ENCODE peak calls at places on chromosomes 13 and 19, in ten cellular contexts. One of them, this sample, is unnamed.

GRCh38 chr19:33464733-33465115 is 56.9 kb downstream of the PEPD start:
- DNase-seq in neural crest cell: no peak
- DNase-seq in DMS153: no peak
- DNase-seq in DMS53: no peak
- DNase-seq in lung microvascular endothelial cell: no peak
- DNase-seq in T-helper 2 cell: no peak
- DNase-seq in GM04504: no peak
- DNase-seq in effector memory CD4-positive, alpha-beta T cell: no peak
- DNase-seq in activated naive CD4-positive, alpha-beta T cell treated with anti-CD3 and anti-CD28 coated beads, Interleukin-2, amount 50 U/mL, for 72 hours: no peak
- DNase-seq in foreskin fibroblast: no peak
- DNase-seq in this sample: no peak

GRCh38 chr13:99217461-99218101 is 16.9 kb downstream of the UBAC2 start:
- DNase-seq in neural crest cell: no peak
- DNase-seq in DMS153: no peak
- DNase-seq in DMS53: no peak
- DNase-seq in lung microvascular endothelial cell: no peak
- DNase-seq in T-helper 2 cell: no peak
- DNase-seq in GM04504: no peak
- DNase-seq in effector memory CD4-positive, alpha-beta T cell: no peak
- DNase-seq in activated naive CD4-positive, alpha-beta T cell treated with anti-CD3 and anti-CD28 coated beads, Interleukin-2, amount 50 U/mL, for 72 hours: peak
- DNase-seq in foreskin fibroblast: no peak
- DNase-seq in this sample: no peak

GRCh38 chr19:45498411-45499195 is at the start of gene PPM1N:
- DNase-seq in neural crest cell: peak
- DNase-seq in DMS153: peak
- DNase-seq in DMS53: peak
- DNase-seq in lung microvascular endothelial cell: peak
- DNase-seq in T-helper 2 cell: no peak
- DNase-seq in GM04504: no peak
- DNase-seq in effector memory CD4-positive, alpha-beta T cell: peak
- DNase-seq in activated naive CD4-positive, alpha-beta T cell treated with anti-CD3 and anti-CD28 coated beads, Interleukin-2, amount 50 U/mL, for 72 hours: peak
- DNase-seq in foreskin fibroblast: no peak
- DNase-seq in this sample: peak

GRCh38 chr19:547836-548720 is 4.2 kb downstream of the GZMM start:
- DNase-seq in neural crest cell: no peak
- DNase-seq in DMS153: no peak
- DNase-seq in DMS53: peak
- DNase-seq in lung microvascular endothelial cell: no peak
- DNase-seq in T-helper 2 cell: no peak
- DNase-seq in GM04504: no peak
- DNase-seq in effector memory CD4-positive, alpha-beta T cell: no peak
- DNase-seq in activated naive CD4-positive, alpha-beta T cell treated with anti-CD3 and anti-CD28 coated beads, Interleukin-2, amount 50 U/mL, for 72 hours: no peak
- DNase-seq in foreskin fibroblast: no peak
- DNase-seq in this sample: no peak

GRCh38 chr13:66313408-66313807 is 916.7 kb downstream of the PCDH9 start:
- DNase-seq in neural crest cell: no peak
- DNase-seq in DMS153: no peak
- DNase-seq in DMS53: peak
- DNase-seq in lung microvascular endothelial cell: no peak
- DNase-seq in T-helper 2 cell: no peak
- DNase-seq in GM04504: no peak
- DNase-seq in effector memory CD4-positive, alpha-beta T cell: no peak
- DNase-seq in activated naive CD4-positive, alpha-beta T cell treated with anti-CD3 and anti-CD28 coated beads, Interleukin-2, amount 50 U/mL, for 72 hours: no peak
- DNase-seq in foreskin fibroblast: peak
- DNase-seq in this sample: no peak

GRCh38 chr19:47065242-47065641 is 16.8 kb upstream of the TMEM160 start:
- DNase-seq in neural crest cell: no peak
- DNase-seq in DMS153: no peak
- DNase-seq in DMS53: no peak
- DNase-seq in lung microvascular endothelial cell: no peak
- DNase-seq in T-helper 2 cell: no peak
- DNase-seq in GM04504: no peak
- DNase-seq in effector memory CD4-positive, alpha-beta T cell: no peak
- DNase-seq in activated naive CD4-positive, alpha-beta T cell treated with anti-CD3 and anti-CD28 coated beads, Interleukin-2, amount 50 U/mL, for 72 hours: no peak
- DNase-seq in foreskin fibroblast: no peak
- DNase-seq in this sample: no peak

GRCh38 chr13:46961719-46962118 is 64.9 kb upstream of the HTR2A start:
- DNase-seq in neural crest cell: no peak
- DNase-seq in DMS153: no peak
- DNase-seq in DMS53: peak
- DNase-seq in lung microvascular endothelial cell: peak
- DNase-seq in T-helper 2 cell: no peak
- DNase-seq in GM04504: peak
- DNase-seq in effector memory CD4-positive, alpha-beta T cell: no peak
- DNase-seq in activated naive CD4-positive, alpha-beta T cell treated with anti-CD3 and anti-CD28 coated beads, Interleukin-2, amount 50 U/mL, for 72 hours: no peak
- DNase-seq in foreskin fibroblast: peak
- DNase-seq in this sample: no peak

GRCh38 chr19:53908106-53908932 is 759 bp upstream of the CACNG7 start:
- DNase-seq in neural crest cell: peak
- DNase-seq in DMS153: no peak
- DNase-seq in DMS53: no peak
- DNase-seq in lung microvascular endothelial cell: peak
- DNase-seq in T-helper 2 cell: no peak
- DNase-seq in GM04504: no peak
- DNase-seq in effector memory CD4-positive, alpha-beta T cell: peak
- DNase-seq in activated naive CD4-positive, alpha-beta T cell treated with anti-CD3 and anti-CD28 coated beads, Interleukin-2, amount 50 U/mL, for 72 hours: peak
- DNase-seq in foreskin fibroblast: peak
- DNase-seq in this sample: no peak

GRCh38 chr19:54041969-54042606 is 21.6 kb downstream of the VSTM1 start:
- DNase-seq in neural crest cell: no peak
- DNase-seq in DMS153: no peak
- DNase-seq in DMS53: no peak
- DNase-seq in lung microvascular endothelial cell: no peak
- DNase-seq in T-helper 2 cell: no peak
- DNase-seq in GM04504: no peak
- DNase-seq in effector memory CD4-positive, alpha-beta T cell: no peak
- DNase-seq in activated naive CD4-positive, alpha-beta T cell treated with anti-CD3 and anti-CD28 coated beads, Interleukin-2, amount 50 U/mL, for 72 hours: no peak
- DNase-seq in foreskin fibroblast: no peak
- DNase-seq in this sample: no peak

GRCh38 chr19:13154911-13155471 is 4.8 kb downstream of the IER2 start:
- DNase-seq in neural crest cell: peak
- DNase-seq in DMS153: peak
- DNase-seq in DMS53: peak
- DNase-seq in lung microvascular endothelial cell: peak
- DNase-seq in T-helper 2 cell: peak
- DNase-seq in GM04504: no peak
- DNase-seq in effector memory CD4-positive, alpha-beta T cell: peak
- DNase-seq in activated naive CD4-positive, alpha-beta T cell treated with anti-CD3 and anti-CD28 coated beads, Interleukin-2, amount 50 U/mL, for 72 hours: peak
- DNase-seq in foreskin fibroblast: no peak
- DNase-seq in this sample: peak

GRCh38 chr13:91632071-91632470 is 233.7 kb downstream of the GPC5 start:
- DNase-seq in neural crest cell: no peak
- DNase-seq in DMS153: no peak
- DNase-seq in DMS53: no peak
- DNase-seq in lung microvascular endothelial cell: no peak
- DNase-seq in T-helper 2 cell: no peak
- DNase-seq in GM04504: no peak
- DNase-seq in effector memory CD4-positive, alpha-beta T cell: no peak
- DNase-seq in activated naive CD4-positive, alpha-beta T cell treated with anti-CD3 and anti-CD28 coated beads, Interleukin-2, amount 50 U/mL, for 72 hours: no peak
- DNase-seq in foreskin fibroblast: no peak
- DNase-seq in this sample: no peak

GRCh38 chr19:11849264-11849615 is 714 bp downstream of the ZNF439 start:
- DNase-seq in neural crest cell: no peak
- DNase-seq in DMS153: no peak
- DNase-seq in DMS53: peak
- DNase-seq in lung microvascular endothelial cell: no peak
- DNase-seq in T-helper 2 cell: no peak
- DNase-seq in GM04504: no peak
- DNase-seq in effector memory CD4-positive, alpha-beta T cell: no peak
- DNase-seq in activated naive CD4-positive, alpha-beta T cell treated with anti-CD3 and anti-CD28 coated beads, Interleukin-2, amount 50 U/mL, for 72 hours: no peak
- DNase-seq in foreskin fibroblast: no peak
- DNase-seq in this sample: no peak

GRCh38 chr19:54552913-54553310 is 20.7 kb upstream of the LILRA2 start:
- DNase-seq in neural crest cell: no peak
- DNase-seq in DMS153: no peak
- DNase-seq in DMS53: no peak
- DNase-seq in lung microvascular endothelial cell: no peak
- DNase-seq in T-helper 2 cell: no peak
- DNase-seq in GM04504: no peak
- DNase-seq in effector memory CD4-positive, alpha-beta T cell: no peak
- DNase-seq in activated naive CD4-positive, alpha-beta T cell treated with anti-CD3 and anti-CD28 coated beads, Interleukin-2, amount 50 U/mL, for 72 hours: no peak
- DNase-seq in foreskin fibroblast: no peak
- DNase-seq in this sample: no peak

GRCh38 chr13:23427342-23428182 is 5.9 kb downstream of the SACS start:
- DNase-seq in neural crest cell: no peak
- DNase-seq in DMS153: no peak
- DNase-seq in DMS53: no peak
- DNase-seq in lung microvascular endothelial cell: peak
- DNase-seq in T-helper 2 cell: no peak
- DNase-seq in GM04504: peak
- DNase-seq in effector memory CD4-positive, alpha-beta T cell: no peak
- DNase-seq in activated naive CD4-positive, alpha-beta T cell treated with anti-CD3 and anti-CD28 coated beads, Interleukin-2, amount 50 U/mL, for 72 hours: no peak
- DNase-seq in foreskin fibroblast: peak
- DNase-seq in this sample: no peak

GRCh38 chr13:51638497-51638871 is 54.2 kb downstream of the WDFY2 start:
- DNase-seq in neural crest cell: no peak
- DNase-seq in DMS153: no peak
- DNase-seq in DMS53: peak
- DNase-seq in lung microvascular endothelial cell: no peak
- DNase-seq in T-helper 2 cell: no peak
- DNase-seq in GM04504: no peak
- DNase-seq in effector memory CD4-positive, alpha-beta T cell: no peak
- DNase-seq in activated naive CD4-positive, alpha-beta T cell treated with anti-CD3 and anti-CD28 coated beads, Interleukin-2, amount 50 U/mL, for 72 hours: no peak
- DNase-seq in foreskin fibroblast: no peak
- DNase-seq in this sample: no peak

GRCh38 chr19:45526143-45526542 is 18.9 kb downstream of the VASP start:
- DNase-seq in neural crest cell: peak
- DNase-seq in DMS153: peak
- DNase-seq in DMS53: peak
- DNase-seq in lung microvascular endothelial cell: peak
- DNase-seq in T-helper 2 cell: no peak
- DNase-seq in GM04504: peak
- DNase-seq in effector memory CD4-positive, alpha-beta T cell: no peak
- DNase-seq in activated naive CD4-positive, alpha-beta T cell treated with anti-CD3 and anti-CD28 coated beads, Interleukin-2, amount 50 U/mL, for 72 hours: no peak
- DNase-seq in foreskin fibroblast: no peak
- DNase-seq in this sample: no peak

GRCh38 chr13:46389985-46390384 is 2.9 kb upstream of the RUBCNL start:
- DNase-seq in neural crest cell: peak
- DNase-seq in DMS153: no peak
- DNase-seq in DMS53: no peak
- DNase-seq in lung microvascular endothelial cell: peak
- DNase-seq in T-helper 2 cell: no peak
- DNase-seq in GM04504: no peak
- DNase-seq in effector memory CD4-positive, alpha-beta T cell: no peak
- DNase-seq in activated naive CD4-positive, alpha-beta T cell treated with anti-CD3 and anti-CD28 coated beads, Interleukin-2, amount 50 U/mL, for 72 hours: peak
- DNase-seq in foreskin fibroblast: no peak
- DNase-seq in this sample: no peak

GRCh38 chr13:92500192-92500591 is 726.4 kb upstream of the GPC6 start:
- DNase-seq in neural crest cell: no peak
- DNase-seq in DMS153: no peak
- DNase-seq in DMS53: no peak
- DNase-seq in lung microvascular endothelial cell: no peak
- DNase-seq in T-helper 2 cell: no peak
- DNase-seq in GM04504: no peak
- DNase-seq in effector memory CD4-positive, alpha-beta T cell: no peak
- DNase-seq in activated naive CD4-positive, alpha-beta T cell treated with anti-CD3 and anti-CD28 coated beads, Interleukin-2, amount 50 U/mL, for 72 hours: no peak
- DNase-seq in foreskin fibroblast: no peak
- DNase-seq in this sample: no peak

GRCh38 chr13:112489199-112489598 is 98.8 kb downstream of the TUBGCP3 start:
- DNase-seq in neural crest cell: no peak
- DNase-seq in DMS153: no peak
- DNase-seq in DMS53: no peak
- DNase-seq in lung microvascular endothelial cell: no peak
- DNase-seq in T-helper 2 cell: no peak
- DNase-seq in GM04504: no peak
- DNase-seq in effector memory CD4-positive, alpha-beta T cell: no peak
- DNase-seq in activated naive CD4-positive, alpha-beta T cell treated with anti-CD3 and anti-CD28 coated beads, Interleukin-2, amount 50 U/mL, for 72 hours: no peak
- DNase-seq in foreskin fibroblast: no peak
- DNase-seq in this sample: no peak

GRCh38 chr13:101127741-101128353 is 288.5 kb downstream of the NALCN start:
- DNase-seq in neural crest cell: no peak
- DNase-seq in DMS153: no peak
- DNase-seq in DMS53: peak
- DNase-seq in lung microvascular endothelial cell: peak
- DNase-seq in T-helper 2 cell: no peak
- DNase-seq in GM04504: no peak
- DNase-seq in effector memory CD4-positive, alpha-beta T cell: no peak
- DNase-seq in activated naive CD4-positive, alpha-beta T cell treated with anti-CD3 and anti-CD28 coated beads, Interleukin-2, amount 50 U/mL, for 72 hours: peak
- DNase-seq in foreskin fibroblast: no peak
- DNase-seq in this sample: no peak

GRCh38 chr13:113856716-113857065 is 7.2 kb downstream of the GAS6 start:
- DNase-seq in neural crest cell: no peak
- DNase-seq in DMS153: no peak
- DNase-seq in DMS53: no peak
- DNase-seq in lung microvascular endothelial cell: peak
- DNase-seq in T-helper 2 cell: no peak
- DNase-seq in GM04504: no peak
- DNase-seq in effector memory CD4-positive, alpha-beta T cell: no peak
- DNase-seq in activated naive CD4-positive, alpha-beta T cell treated with anti-CD3 and anti-CD28 coated beads, Interleukin-2, amount 50 U/mL, for 72 hours: no peak
- DNase-seq in foreskin fibroblast: peak
- DNase-seq in this sample: no peak

GRCh38 chr19:21581646-21582045 is 76.2 kb downstream of the ZNF429 start:
- DNase-seq in neural crest cell: no peak
- DNase-seq in DMS153: no peak
- DNase-seq in DMS53: peak
- DNase-seq in lung microvascular endothelial cell: no peak
- DNase-seq in T-helper 2 cell: no peak
- DNase-seq in GM04504: no peak
- DNase-seq in effector memory CD4-positive, alpha-beta T cell: no peak
- DNase-seq in activated naive CD4-positive, alpha-beta T cell treated with anti-CD3 and anti-CD28 coated beads, Interleukin-2, amount 50 U/mL, for 72 hours: no peak
- DNase-seq in foreskin fibroblast: no peak
- DNase-seq in this sample: no peak

GRCh38 chr13:42544246-42544915 is 29.6 kb upstream of the TNFSF11 start:
- DNase-seq in neural crest cell: no peak
- DNase-seq in DMS153: no peak
- DNase-seq in DMS53: no peak
- DNase-seq in lung microvascular endothelial cell: no peak
- DNase-seq in T-helper 2 cell: no peak
- DNase-seq in GM04504: no peak
- DNase-seq in effector memory CD4-positive, alpha-beta T cell: no peak
- DNase-seq in activated naive CD4-positive, alpha-beta T cell treated with anti-CD3 and anti-CD28 coated beads, Interleukin-2, amount 50 U/mL, for 72 hours: no peak
- DNase-seq in foreskin fibroblast: no peak
- DNase-seq in this sample: no peak

GRCh38 chr13:113935081-113935511 is 38.8 kb downstream of the C13orf46 start:
- DNase-seq in neural crest cell: peak
- DNase-seq in DMS153: no peak
- DNase-seq in DMS53: no peak
- DNase-seq in lung microvascular endothelial cell: peak
- DNase-seq in T-helper 2 cell: no peak
- DNase-seq in GM04504: no peak
- DNase-seq in effector memory CD4-positive, alpha-beta T cell: no peak
- DNase-seq in activated naive CD4-positive, alpha-beta T cell treated with anti-CD3 and anti-CD28 coated beads, Interleukin-2, amount 50 U/mL, for 72 hours: no peak
- DNase-seq in foreskin fibroblast: no peak
- DNase-seq in this sample: no peak

GRCh38 chr13:98835156-98835555 is 82.7 kb upstream of the SLC15A1 start:
- DNase-seq in neural crest cell: no peak
- DNase-seq in DMS153: peak
- DNase-seq in DMS53: peak
- DNase-seq in lung microvascular endothelial cell: no peak
- DNase-seq in T-helper 2 cell: no peak
- DNase-seq in GM04504: no peak
- DNase-seq in effector memory CD4-positive, alpha-beta T cell: no peak
- DNase-seq in activated naive CD4-positive, alpha-beta T cell treated with anti-CD3 and anti-CD28 coated beads, Interleukin-2, amount 50 U/mL, for 72 hours: no peak
- DNase-seq in foreskin fibroblast: no peak
- DNase-seq in this sample: no peak

GRCh38 chr13:50215389-50215788 is 200.1 kb downstream of the KCNRG start:
- DNase-seq in neural crest cell: no peak
- DNase-seq in DMS153: no peak
- DNase-seq in DMS53: no peak
- DNase-seq in lung microvascular endothelial cell: no peak
- DNase-seq in T-helper 2 cell: no peak
- DNase-seq in GM04504: no peak
- DNase-seq in effector memory CD4-positive, alpha-beta T cell: no peak
- DNase-seq in activated naive CD4-positive, alpha-beta T cell treated with anti-CD3 and anti-CD28 coated beads, Interleukin-2, amount 50 U/mL, for 72 hours: no peak
- DNase-seq in foreskin fibroblast: no peak
- DNase-seq in this sample: no peak